ENCODE peak calls at places on chromosomes 13 and 19, in seven cellular contexts. A is ovary, M is psoas muscle, P is H9, W is NB4, B is astrocyte of the cerebellum, R is mucosa of descending colon. K is an unnamed sample.

GRCh38 chr13:23322353-23323336 is 110.9 kb downstream of the SACS start:
- DNase-seq in A (no peak), M (no peak), P (no peak), W (no peak), B (no peak), R (no peak), K (peak; percentile 24)

GRCh38 chr19:55165952-55166529 is 372 bp downstream of the DNAAF3 start:
- DNase-seq in A (peak; percentile 34), M (peak; percentile 64), P (peak; percentile 93), W (peak; percentile 88), B (peak; percentile 32), R (peak; percentile 67), K (no peak)

GRCh38 chr13:28089065-28089464 is 11.3 kb downstream of the FLT3 start:
- DNase-seq in A (no peak), M (no peak), P (no peak), W (no peak), B (no peak), R (no peak), K (no peak)

GRCh38 chr13:23899555-23899954 is 2.3 kb upstream of the C1QTNF9B start:
- DNase-seq in A (peak; percentile 47), M (no peak), P (no peak), W (peak; percentile 20), B (peak; percentile 37), R (peak; percentile 18), K (no peak)

GRCh38 chr19:43779820-43780219 is 953 bp downstream of the KCNN4 start:
- DNase-seq in A (no peak), M (no peak), P (no peak), W (peak; percentile 70), B (no peak), R (peak; percentile 66), K (peak; percentile 72)

GRCh38 chr19:56112313-56112709 is 8.8 kb downstream of the ZNF787 start:
- DNase-seq in A (no peak), M (no peak), P (no peak), W (no peak), B (no peak), R (no peak), K (no peak)

GRCh38 chr19:52991484-52991883 is 22.2 kb upstream of the ERVV-1 start:
- DNase-seq in A (no peak), M (no peak), P (no peak), W (no peak), B (no peak), R (no peak), K (no peak)

GRCh38 chr13:85806553-85807175 is 7.4 kb upstream of the SLITRK6 start:
- DNase-seq in A (no peak), M (no peak), P (no peak), W (peak; percentile 60), B (peak; percentile 62), R (no peak), K (peak; percentile 6)

GRCh38 chr13:101695870-101696516 is 243.5 kb downstream of the ITGBL1 start:
- DNase-seq in A (no peak), M (peak; percentile 24), P (no peak), W (no peak), B (no peak), R (no peak), K (no peak)

GRCh38 chr19:48844472-48844871 is 8.2 kb upstream of the HSD17B14 start:
- DNase-seq in A (no peak), M (no peak), P (peak; percentile 64), W (peak; percentile 33), B (no peak), R (no peak), K (no peak)

GRCh38 chr19:11105014-11105636 is 15.9 kb downstream of the LDLR start:
- DNase-seq in A (no peak), M (no peak), P (no peak), W (no peak), B (no peak), R (no peak), K (no peak)

GRCh38 chr19:27742041-27742440 is 1470.9 kb downstream of the UQCRFS1 start:
- DNase-seq in A (no peak), M (no peak), P (no peak), W (no peak), B (no peak), R (no peak), K (no peak)

GRCh38 chr13:39209731-39210633 is 171.7 kb downstream of the NHLRC3 start:
- DNase-seq in A (no peak), M (no peak), P (no peak), W (no peak), B (no peak), R (no peak), K (no peak)

GRCh38 chr13:38607136-38607535 is 79.7 kb upstream of the FREM2 start:
- DNase-seq in A (no peak), M (no peak), P (no peak), W (no peak), B (no peak), R (no peak), K (no peak)

GRCh38 chr19:32309711-32310390 is 35.6 kb upstream of the ZNF507 start:
- DNase-seq in A (no peak), M (no peak), P (no peak), W (no peak), B (no peak), R (no peak), K (peak; percentile 1)

GRCh38 chr19:46271488-46272197 is 25.2 kb upstream of the HIF3A start:
- DNase-seq in A (no peak), M (no peak), P (no peak), W (no peak), B (peak; percentile 95), R (no peak), K (no peak)

GRCh38 chr19:45972081-45972943 is 1.4 kb downstream of the NOVA2 start:
- DNase-seq in A (no peak), M (no peak), P (no peak), W (peak; percentile 44), B (no peak), R (no peak), K (no peak)

GRCh38 chr13:73089216-73089615 is 30.4 kb downstream of the KLF5 start:
- DNase-seq in A (no peak), M (no peak), P (no peak), W (no peak), B (no peak), R (no peak), K (no peak)

GRCh38 chr13:76711515-76712182 is 174.6 kb downstream of the KCTD12 start:
- DNase-seq in A (peak; percentile 58), M (peak; percentile 15), P (no peak), W (peak; percentile 28), B (peak; percentile 88), R (peak; percentile 8), K (no peak)

GRCh38 chr19:57363734-57364181 is 407 bp downstream of the TRAPPC2B start:
- DNase-seq in A (no peak), M (no peak), P (no peak), W (peak; percentile 2), B (no peak), R (no peak), K (no peak)

GRCh38 chr13:27997904-27998522 is 9.5 kb upstream of the URAD start:
- DNase-seq in A (no peak), M (no peak), P (peak; percentile 76), W (peak; percentile 84), B (no peak), R (peak; percentile 77), K (peak; percentile 51)

GRCh38 chr13:112943309-112944125 is 25.5 kb upstream of the MCF2L start:
- DNase-seq in A (no peak), M (peak; percentile 48), P (peak; percentile 63), W (peak; percentile 56), B (no peak), R (peak; percentile 55), K (peak; percentile 58)

GRCh38 chr19:1081301-1082164 is 13.6 kb downstream of the POLR2E start:
- DNase-seq in A (no peak), M (no peak), P (no peak), W (no peak), B (no peak), R (no peak), K (no peak)
- TF ChIP-seq CTCF in A (no peak), M (no peak), P (peak; percentile 46), W (no peak), B (no peak), R (no peak), K (no peak)

GRCh38 chr13:21501709-21502108 is 42.6 kb upstream of the ZDHHC20 start:
- DNase-seq in A (no peak), M (no peak), P (peak; percentile 38), W (peak; percentile 24), B (no peak), R (no peak), K (no peak)
- TF ChIP-seq CTCF in A (no peak), M (no peak), P (peak; percentile 54), W (peak; percentile 27), B (peak; percentile 13), R (no peak), K (no peak)

GRCh38 chr13:25502551-25502950 is 130.8 kb downstream of the ATP8A2 start:
- DNase-seq in A (no peak), M (no peak), P (no peak), W (no peak), B (no peak), R (no peak), K (no peak)
- TF ChIP-seq CTCF in A (no peak), M (no peak), P (no peak), W (no peak), B (no peak), R (no peak), K (no peak)

DNA sequence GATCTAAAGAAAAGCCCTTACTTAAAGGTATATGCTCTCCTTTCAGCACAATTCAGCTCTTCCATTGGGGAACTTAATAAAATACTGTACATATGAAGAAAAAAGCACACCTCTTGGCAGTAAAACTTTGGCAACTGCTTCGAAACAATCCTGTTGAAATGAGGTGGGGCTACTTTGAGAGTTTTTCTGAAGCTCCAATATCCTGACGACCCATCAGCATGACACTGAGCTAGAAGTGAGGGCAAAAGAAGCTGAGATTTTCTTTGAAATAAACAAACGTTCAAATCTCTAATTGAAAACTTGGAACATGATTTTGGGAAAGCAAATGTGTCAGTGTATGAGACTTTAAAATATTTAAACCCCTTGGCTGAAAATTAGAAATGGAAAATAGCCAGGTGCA is 147.5 kb upstream of the RXFP2 start:
- DNase-seq in A (no peak), M (no peak), P (no peak), W (no peak), B (no peak), R (no peak), K (no peak)
- TF ChIP-seq CTCF in A (no peak), M (no peak), P (no peak), W (no peak), B (no peak), R (no peak), K (no peak)

DNA sequence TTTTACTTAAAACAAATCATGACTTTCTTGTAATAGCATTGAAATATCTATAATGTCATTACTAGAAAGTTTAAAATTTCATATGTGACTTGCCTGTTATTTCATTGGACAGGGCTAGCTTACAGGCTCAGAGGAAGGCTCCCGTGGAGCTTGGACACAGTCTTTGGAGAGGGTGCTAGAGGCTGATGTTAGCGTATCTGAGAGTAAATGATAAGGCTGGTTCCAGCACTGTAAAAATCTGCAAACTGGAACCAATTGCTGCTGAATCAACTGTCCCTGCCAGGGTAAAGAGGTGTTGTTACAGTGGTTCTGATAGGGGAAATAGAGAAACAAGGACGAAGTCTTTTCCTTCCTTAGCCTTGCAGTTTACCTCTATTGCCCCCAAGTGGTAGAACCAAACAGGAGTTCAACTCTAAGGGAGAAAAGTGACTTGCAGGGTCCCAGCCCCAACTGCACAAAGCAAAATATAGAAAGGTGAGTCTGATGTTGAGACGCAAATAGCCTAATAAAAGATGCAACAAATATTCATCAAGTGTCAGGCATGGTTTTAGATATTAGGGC is 901.7 kb downstream of the DIAPH3 start:
- DNase-seq in A (no peak), M (no peak), P (peak; percentile 30), W (peak; percentile 46), B (no peak), R (no peak), K (no peak)
- TF ChIP-seq CTCF in A (no peak), M (peak; percentile 9), P (peak; percentile 81), W (peak; percentile 68), B (peak; percentile 29), R (no peak), K (no peak)

GRCh38 chr13:107680115-107680514 is 535.2 kb downstream of the LIG4 start:
- DNase-seq in A (no peak), M (no peak), P (no peak), W (no peak), B (no peak), R (no peak), K (no peak)
- TF ChIP-seq CTCF in A (no peak), M (no peak), P (peak; percentile 35), W (no peak), B (no peak), R (no peak), K (no peak)